ENCODE peak calls at places on chromosomes 7 and 10, in seven cellular contexts. One of them, this sample, is unnamed.

GRCh38 chr10:49039409-49039808 is 75.9 kb downstream of the VSTM4 start:
- DNase-seq in bronchial epithelial cell: no peak
- DNase-seq in mucosa of descending colon: no peak
- DNase-seq in chondrocyte: no peak
- DNase-seq in OCI-LY7: no peak
- DNase-seq in tibial artery: no peak
- DNase-seq in HFF-Myc: no peak
- DNase-seq in this sample: no peak

GRCh38 chr7:81399461-81399860 is 370.4 kb downstream of the HGF start:
- DNase-seq in bronchial epithelial cell: no peak
- DNase-seq in mucosa of descending colon: no peak
- DNase-seq in chondrocyte: no peak
- DNase-seq in OCI-LY7: no peak
- DNase-seq in tibial artery: no peak
- DNase-seq in HFF-Myc: no peak
- DNase-seq in this sample: no peak

GRCh38 chr10:60934215-60935175 is 9.5 kb downstream of the RHOBTB1 start:
- DNase-seq in bronchial epithelial cell: no peak
- DNase-seq in mucosa of descending colon: no peak
- DNase-seq in chondrocyte: no peak
- DNase-seq in OCI-LY7: no peak
- DNase-seq in tibial artery: no peak
- DNase-seq in HFF-Myc: no peak
- DNase-seq in this sample: no peak

GRCh38 chr10:79403441-79404230 is 41.8 kb downstream of the ZCCHC24 start:
- DNase-seq in bronchial epithelial cell: no peak
- DNase-seq in mucosa of descending colon: peak; percentile 52
- DNase-seq in chondrocyte: peak; percentile 93
- DNase-seq in OCI-LY7: no peak
- DNase-seq in tibial artery: no peak
- DNase-seq in HFF-Myc: no peak
- DNase-seq in this sample: no peak

GRCh38 chr10:7302393-7303054 is 108.3 kb downstream of the SFMBT2 start:
- DNase-seq in bronchial epithelial cell: no peak
- DNase-seq in mucosa of descending colon: no peak
- DNase-seq in chondrocyte: no peak
- DNase-seq in OCI-LY7: no peak
- DNase-seq in tibial artery: no peak
- DNase-seq in HFF-Myc: no peak
- DNase-seq in this sample: peak; percentile 7

GRCh38 chr7:28957064-28957821 is 887 bp downstream of the TRIL start:
- DNase-seq in bronchial epithelial cell: no peak
- DNase-seq in mucosa of descending colon: peak; percentile 63
- DNase-seq in chondrocyte: no peak
- DNase-seq in OCI-LY7: no peak
- DNase-seq in tibial artery: no peak
- DNase-seq in HFF-Myc: no peak
- DNase-seq in this sample: no peak

GRCh38 chr10:91796332-91797076 is 1.7 kb upstream of the TNKS2 start:
- DNase-seq in bronchial epithelial cell: peak; percentile 45
- DNase-seq in mucosa of descending colon: peak; percentile 73
- DNase-seq in chondrocyte: no peak
- DNase-seq in OCI-LY7: peak; percentile 65
- DNase-seq in tibial artery: peak; percentile 22
- DNase-seq in HFF-Myc: no peak
- DNase-seq in this sample: no peak

GRCh38 chr7:152544971-152545619 is 109.3 kb upstream of the KMT2C start:
- DNase-seq in bronchial epithelial cell: no peak
- DNase-seq in mucosa of descending colon: no peak
- DNase-seq in chondrocyte: no peak
- DNase-seq in OCI-LY7: no peak
- DNase-seq in tibial artery: no peak
- DNase-seq in HFF-Myc: no peak
- DNase-seq in this sample: no peak

GRCh38 chr10:73054286-73054685 is 42.4 kb downstream of the P4HA1 start:
- DNase-seq in bronchial epithelial cell: no peak
- DNase-seq in mucosa of descending colon: no peak
- DNase-seq in chondrocyte: no peak
- DNase-seq in OCI-LY7: no peak
- DNase-seq in tibial artery: no peak
- DNase-seq in HFF-Myc: no peak
- DNase-seq in this sample: no peak

GRCh38 chr10:19658131-19658530 is 158.1 kb upstream of the PLXDC2 start:
- DNase-seq in bronchial epithelial cell: peak; percentile 26
- DNase-seq in mucosa of descending colon: no peak
- DNase-seq in chondrocyte: no peak
- DNase-seq in OCI-LY7: no peak
- DNase-seq in tibial artery: no peak
- DNase-seq in HFF-Myc: no peak
- DNase-seq in this sample: no peak

GRCh38 chr10:43409385-43410109 is 561 bp upstream of the HNRNPF start:
- DNase-seq in bronchial epithelial cell: no peak
- DNase-seq in mucosa of descending colon: peak; percentile 84
- DNase-seq in chondrocyte: no peak
- DNase-seq in OCI-LY7: no peak
- DNase-seq in tibial artery: no peak
- DNase-seq in HFF-Myc: no peak
- DNase-seq in this sample: no peak

GRCh38 chr10:58919927-58920654 is 256.4 kb upstream of the PHYHIPL start:
- DNase-seq in bronchial epithelial cell: peak; percentile 97
- DNase-seq in mucosa of descending colon: no peak
- DNase-seq in chondrocyte: no peak
- DNase-seq in OCI-LY7: no peak
- DNase-seq in tibial artery: no peak
- DNase-seq in HFF-Myc: peak; percentile 32
- DNase-seq in this sample: peak; percentile 72

GRCh38 chr7:28688651-28689050 is 269.5 kb downstream of the TRIL start:
- DNase-seq in bronchial epithelial cell: peak; percentile 51
- DNase-seq in mucosa of descending colon: no peak
- DNase-seq in chondrocyte: no peak
- DNase-seq in OCI-LY7: no peak
- DNase-seq in tibial artery: no peak
- DNase-seq in HFF-Myc: no peak
- DNase-seq in this sample: no peak

GRCh38 chr10:34384363-34384762 is 430.7 kb downstream of the PARD3 start:
- DNase-seq in bronchial epithelial cell: no peak
- DNase-seq in mucosa of descending colon: no peak
- DNase-seq in chondrocyte: no peak
- DNase-seq in OCI-LY7: no peak
- DNase-seq in tibial artery: no peak
- DNase-seq in HFF-Myc: no peak
- DNase-seq in this sample: no peak

GRCh38 chr10:78752251-78752650 is 316.5 kb upstream of the ZMIZ1 start:
- DNase-seq in bronchial epithelial cell: no peak
- DNase-seq in mucosa of descending colon: no peak
- DNase-seq in chondrocyte: no peak
- DNase-seq in OCI-LY7: no peak
- DNase-seq in tibial artery: no peak
- DNase-seq in HFF-Myc: no peak
- DNase-seq in this sample: no peak

GRCh38 chr7:17583786-17584185 is 285.3 kb downstream of the AHR start:
- DNase-seq in bronchial epithelial cell: peak; percentile 65
- DNase-seq in mucosa of descending colon: no peak
- DNase-seq in chondrocyte: no peak
- DNase-seq in OCI-LY7: no peak
- DNase-seq in tibial artery: no peak
- DNase-seq in HFF-Myc: no peak
- DNase-seq in this sample: no peak

GRCh38 chr7:113371376-113372043 is 253.2 kb upstream of the SMIM30 start:
- DNase-seq in bronchial epithelial cell: peak; percentile 18
- DNase-seq in mucosa of descending colon: no peak
- DNase-seq in chondrocyte: no peak
- DNase-seq in OCI-LY7: no peak
- DNase-seq in tibial artery: no peak
- DNase-seq in HFF-Myc: no peak
- DNase-seq in this sample: no peak

GRCh38 chr7:129866251-129866650 is 86.5 kb downstream of the UBE2H start:
- DNase-seq in bronchial epithelial cell: no peak
- DNase-seq in mucosa of descending colon: no peak
- DNase-seq in chondrocyte: no peak
- DNase-seq in OCI-LY7: no peak
- DNase-seq in tibial artery: no peak
- DNase-seq in HFF-Myc: no peak
- DNase-seq in this sample: no peak

GRCh38 chr7:99309141-99309540 is 16.6 kb upstream of the ARPC1A start:
- DNase-seq in bronchial epithelial cell: no peak
- DNase-seq in mucosa of descending colon: no peak
- DNase-seq in chondrocyte: no peak
- DNase-seq in OCI-LY7: no peak
- DNase-seq in tibial artery: no peak
- DNase-seq in HFF-Myc: no peak
- DNase-seq in this sample: no peak

GRCh38 chr10:69757553-69758309 is 44.0 kb upstream of the COL13A1 start:
- DNase-seq in bronchial epithelial cell: no peak
- DNase-seq in mucosa of descending colon: no peak
- DNase-seq in chondrocyte: peak; percentile 86
- DNase-seq in OCI-LY7: no peak
- DNase-seq in tibial artery: peak; percentile 57
- DNase-seq in HFF-Myc: peak; percentile 90
- DNase-seq in this sample: no peak

GRCh38 chr7:79199266-79199665 is 254.2 kb downstream of the MAGI2 start:
- DNase-seq in bronchial epithelial cell: no peak
- DNase-seq in mucosa of descending colon: no peak
- DNase-seq in chondrocyte: no peak
- DNase-seq in OCI-LY7: no peak
- DNase-seq in tibial artery: no peak
- DNase-seq in HFF-Myc: no peak
- DNase-seq in this sample: no peak

GRCh38 chr10:32155075-32155516 is 98.9 kb upstream of the KIF5B start:
- DNase-seq in bronchial epithelial cell: peak; percentile 77
- DNase-seq in mucosa of descending colon: no peak
- DNase-seq in chondrocyte: no peak
- DNase-seq in OCI-LY7: no peak
- DNase-seq in tibial artery: no peak
- DNase-seq in HFF-Myc: no peak
- DNase-seq in this sample: no peak

GRCh38 chr10:119750391-119751230 is 24.8 kb downstream of the INPP5F start:
- DNase-seq in bronchial epithelial cell: peak; percentile 56
- DNase-seq in mucosa of descending colon: no peak
- DNase-seq in chondrocyte: no peak
- DNase-seq in OCI-LY7: peak; percentile 74
- DNase-seq in tibial artery: peak; percentile 77
- DNase-seq in HFF-Myc: peak; percentile 62
- DNase-seq in this sample: peak; percentile 32
- TF ChIP-seq CTCF in bronchial epithelial cell: peak; percentile 90
- TF ChIP-seq CTCF in mucosa of descending colon: peak; percentile 61
- TF ChIP-seq CTCF in chondrocyte: peak; percentile 96
- TF ChIP-seq CTCF in OCI-LY7: peak; percentile 96
- TF ChIP-seq CTCF in tibial artery: peak; percentile 91
- TF ChIP-seq CTCF in HFF-Myc: peak; percentile 95
- TF ChIP-seq CTCF in this sample: peak; percentile 95

GRCh38 chr10:27252267-27253000 is 11.8 kb upstream of the ACBD5 start:
- DNase-seq in bronchial epithelial cell: peak; percentile 13
- DNase-seq in mucosa of descending colon: peak; percentile 78
- DNase-seq in chondrocyte: no peak
- DNase-seq in OCI-LY7: no peak
- DNase-seq in tibial artery: peak; percentile 54
- DNase-seq in HFF-Myc: no peak
- DNase-seq in this sample: no peak
- TF ChIP-seq CTCF in bronchial epithelial cell: peak; percentile 32
- TF ChIP-seq CTCF in mucosa of descending colon: peak; percentile 89
- TF ChIP-seq CTCF in chondrocyte: peak; percentile 64
- TF ChIP-seq CTCF in OCI-LY7: no peak
- TF ChIP-seq CTCF in tibial artery: no peak
- TF ChIP-seq CTCF in HFF-Myc: peak; percentile 26
- TF ChIP-seq CTCF in this sample: peak; percentile 36

GRCh38 chr7:25391295-25391861 is 163.1 kb upstream of the NPVF start:
- DNase-seq in bronchial epithelial cell: peak; percentile 20
- DNase-seq in mucosa of descending colon: no peak
- DNase-seq in chondrocyte: no peak
- DNase-seq in OCI-LY7: peak; percentile 7
- DNase-seq in tibial artery: no peak
- DNase-seq in HFF-Myc: no peak
- DNase-seq in this sample: no peak
- TF ChIP-seq CTCF in bronchial epithelial cell: no peak
- TF ChIP-seq CTCF in mucosa of descending colon: no peak
- TF ChIP-seq CTCF in chondrocyte: peak; percentile 93
- TF ChIP-seq CTCF in OCI-LY7: peak; percentile 77
- TF ChIP-seq CTCF in tibial artery: peak; percentile 78
- TF ChIP-seq CTCF in HFF-Myc: no peak
- TF ChIP-seq CTCF in this sample: peak; percentile 43

GRCh38 chr10:99370993-99371392 is 41.8 kb downstream of the CNNM1 start:
- DNase-seq in bronchial epithelial cell: peak; percentile 46
- DNase-seq in mucosa of descending colon: no peak
- DNase-seq in chondrocyte: no peak
- DNase-seq in OCI-LY7: peak; percentile 7
- DNase-seq in tibial artery: no peak
- DNase-seq in HFF-Myc: no peak
- DNase-seq in this sample: no peak
- TF ChIP-seq CTCF in bronchial epithelial cell: peak; percentile 55
- TF ChIP-seq CTCF in mucosa of descending colon: no peak
- TF ChIP-seq CTCF in chondrocyte: peak; percentile 68
- TF ChIP-seq CTCF in OCI-LY7: peak; percentile 57
- TF ChIP-seq CTCF in tibial artery: no peak
- TF ChIP-seq CTCF in HFF-Myc: peak; percentile 45
- TF ChIP-seq CTCF in this sample: peak; percentile 50

GRCh38 chr7:39952378-39952777 is 2.3 kb downstream of the CDK13 start:
- DNase-seq in bronchial epithelial cell: peak; percentile 50
- DNase-seq in mucosa of descending colon: no peak
- DNase-seq in chondrocyte: no peak
- DNase-seq in OCI-LY7: peak; percentile 17
- DNase-seq in tibial artery: no peak
- DNase-seq in HFF-Myc: no peak
- DNase-seq in this sample: no peak

GRCh38 chr7:39950473-39951155 is 558 bp downstream of the CDK13 start:
- DNase-seq in bronchial epithelial cell: peak; percentile 13
- DNase-seq in mucosa of descending colon: peak; percentile 72
- DNase-seq in chondrocyte: no peak
- DNase-seq in OCI-LY7: peak; percentile 62
- DNase-seq in tibial artery: peak; percentile 29
- DNase-seq in HFF-Myc: no peak
- DNase-seq in this sample: no peak

GRCh38 chr7:39951943-39952194 is 1.8 kb downstream of the CDK13 start:
- DNase-seq in bronchial epithelial cell: peak; percentile 2
- DNase-seq in mucosa of descending colon: no peak
- DNase-seq in chondrocyte: no peak
- DNase-seq in OCI-LY7: no peak
- DNase-seq in tibial artery: no peak
- DNase-seq in HFF-Myc: no peak
- DNase-seq in this sample: no peak

GRCh38 chr7:39949980-39950472 is at the start of gene CDK13:
- DNase-seq in bronchial epithelial cell: peak; percentile 55
- DNase-seq in mucosa of descending colon: peak; percentile 94
- DNase-seq in chondrocyte: peak; percentile 92
- DNase-seq in OCI-LY7: peak; percentile 90
- DNase-seq in tibial artery: peak; percentile 79
- DNase-seq in HFF-Myc: peak; percentile 41
- DNase-seq in this sample: peak; percentile 39

GRCh38 chr7:39951156-39951942 is 1.3 kb downstream of the CDK13 start:
- DNase-seq in bronchial epithelial cell: peak; percentile 18
- DNase-seq in mucosa of descending colon: peak; percentile 78
- DNase-seq in chondrocyte: peak; percentile 92
- DNase-seq in OCI-LY7: peak; percentile 91
- DNase-seq in tibial artery: peak; percentile 34
- DNase-seq in HFF-Myc: no peak
- DNase-seq in this sample: no peak
- TF ChIP-seq CTCF in bronchial epithelial cell: peak; percentile 48
- TF ChIP-seq CTCF in mucosa of descending colon: no peak
- TF ChIP-seq CTCF in chondrocyte: peak; percentile 75
- TF ChIP-seq CTCF in OCI-LY7: peak; percentile 70
- TF ChIP-seq CTCF in tibial artery: peak; percentile 25
- TF ChIP-seq CTCF in HFF-Myc: peak; percentile 34
- TF ChIP-seq CTCF in this sample: peak; percentile 49